ENCODE peak calls at places on chromosome 2, in six cellular contexts. V is H7, L is psoas muscle, H is foreskin fibroblast, N is right atrium auricular region, A is GM23248. B is an unnamed sample.

GRCh38 chr2:37681587-37681986 is 10.1 kb upstream of the CDC42EP3 start:
- DNase-seq in V (no peak), L (no peak), H (no peak), N (no peak), A (no peak), B (no peak)

GRCh38 chr2:31987454-31987853 is 23.4 kb downstream of the MEMO1 start:
- DNase-seq in V (no peak), L (peak; percentile 72), H (peak; percentile 48), N (no peak), A (peak; percentile 83), B (no peak)

GRCh38 chr2:105179469-105180372 is 61.8 kb upstream of the GPR45 start:
- DNase-seq in V (peak; percentile 64), L (no peak), H (peak; percentile 43), N (peak; percentile 50), A (peak; percentile 75), B (peak; percentile 78)

GRCh38 chr2:218340656-218341055 is 16.0 kb upstream of the CATIP start:
- DNase-seq in V (no peak), L (no peak), H (no peak), N (no peak), A (no peak), B (no peak)

GRCh38 chr2:85596486-85597143 is 1.1 kb downstream of the RNF181 start:
- DNase-seq in V (no peak), L (peak; percentile 15), H (no peak), N (no peak), A (peak; percentile 32), B (no peak)

GRCh38 chr2:37781028-37781427 is 109.6 kb upstream of the CDC42EP3 start:
- DNase-seq in V (no peak), L (no peak), H (peak; percentile 82), N (no peak), A (peak; percentile 72), B (peak; percentile 70)

GRCh38 chr2:186309901-186310300 is 176.2 kb upstream of the ZC3H15 start:
- DNase-seq in V (no peak), L (no peak), H (peak; percentile 15), N (no peak), A (no peak), B (peak; percentile 30)

GRCh38 chr2:11738589-11739436 is 7.6 kb upstream of the LPIN1 start:
- DNase-seq in V (peak; percentile 67), L (peak; percentile 95), H (peak; percentile 91), N (peak; percentile 90), A (peak; percentile 91), B (no peak)

GRCh38 chr2:6452702-6453481 is 412.8 kb downstream of the CMPK2 start:
- DNase-seq in V (peak; percentile 30), L (no peak), H (no peak), N (no peak), A (peak; percentile 6), B (peak; percentile 2)

GRCh38 chr2:224882291-224883171 is 159.7 kb downstream of the DOCK10 start:
- DNase-seq in V (no peak), L (no peak), H (peak; percentile 86), N (no peak), A (peak; percentile 97), B (peak; percentile 73)

GRCh38 chr2:217802876-217803638 is 199.7 kb downstream of the TNS1 start:
- DNase-seq in V (no peak), L (peak; percentile 40), H (no peak), N (no peak), A (no peak), B (no peak)

GRCh38 chr2:214378455-214379103 is 32.3 kb upstream of the VWC2L start:
- DNase-seq in V (peak; percentile 20), L (no peak), H (no peak), N (no peak), A (no peak), B (no peak)

GRCh38 chr2:215216806-215217205 is 78.4 kb upstream of the ABCA12 start:
- DNase-seq in V (no peak), L (no peak), H (no peak), N (no peak), A (no peak), B (no peak)

GRCh38 chr2:108069515-108070310 is 83.4 kb downstream of the SLC5A7 start:
- DNase-seq in V (peak; percentile 5), L (no peak), H (no peak), N (no peak), A (no peak), B (no peak)

GRCh38 chr2:238738917-238739316 is 109.0 kb upstream of the TWIST2 start:
- DNase-seq in V (no peak), L (no peak), H (no peak), N (no peak), A (no peak), B (no peak)

GRCh38 chr2:138510319-138510718 is 8.7 kb downstream of the SPOPL start:
- DNase-seq in V (no peak), L (no peak), H (no peak), N (no peak), A (no peak), B (no peak)

GRCh38 chr2:190031971-190032623 is 30.4 kb downstream of the MSTN start:
- DNase-seq in V (no peak), L (no peak), H (no peak), N (no peak), A (no peak), B (no peak)

GRCh38 chr2:127674241-127675209 is 805 bp downstream of the LIMS2 start:
- DNase-seq in V (peak; percentile 90), L (peak; percentile 65), H (no peak), N (no peak), A (peak; percentile 68), B (no peak)
- H3K4me3 ChIP-seq in V (peak overlapping the region; percentile 52), L (peak overlapping the region; percentile 76), H (peak overlapping the region; percentile 59), N (peak overlapping the region; percentile 88), A (peak overlapping the region; percentile 69), B (peak overlapping the region; percentile 28)

GRCh38 chr2:127619191-127619590 is 26.8 kb upstream of the GPR17 start:
- DNase-seq in V (peak; percentile 34), L (no peak), H (no peak), N (no peak), A (no peak), B (no peak)
- H3K4me3 ChIP-seq in V (no peak overlapping the region), L (no peak overlapping the region), H (no peak overlapping the region), N (no peak overlapping the region), A (no peak overlapping the region), B (no peak overlapping the region)

DNA sequence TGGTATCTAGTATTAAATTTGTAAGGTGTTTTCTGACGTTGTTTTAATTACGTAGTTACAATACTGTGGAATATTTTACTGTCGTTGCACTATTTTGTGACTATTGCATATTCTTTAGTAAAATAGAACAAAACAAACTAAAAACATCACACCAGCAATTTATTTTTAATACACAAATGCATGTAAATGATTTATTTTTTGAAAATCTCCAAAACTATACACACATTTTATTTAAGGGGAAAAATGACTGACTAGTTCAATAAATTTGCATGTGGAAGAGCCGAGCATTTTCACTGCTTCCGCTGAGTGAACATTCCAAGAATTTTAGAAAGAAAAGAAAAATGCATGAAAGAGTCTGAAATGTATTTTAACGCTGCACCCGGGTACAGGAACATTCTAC is 257.6 kb downstream of the MEIS1 start:
- DNase-seq in V (no peak), L (no peak), H (no peak), N (no peak), A (no peak), B (no peak)
- H3K4me3 ChIP-seq in V (no peak overlapping the region), L (no peak overlapping the region), H (no peak overlapping the region), N (no peak overlapping the region), A (no peak overlapping the region), B (no peak overlapping the region)

DNA sequence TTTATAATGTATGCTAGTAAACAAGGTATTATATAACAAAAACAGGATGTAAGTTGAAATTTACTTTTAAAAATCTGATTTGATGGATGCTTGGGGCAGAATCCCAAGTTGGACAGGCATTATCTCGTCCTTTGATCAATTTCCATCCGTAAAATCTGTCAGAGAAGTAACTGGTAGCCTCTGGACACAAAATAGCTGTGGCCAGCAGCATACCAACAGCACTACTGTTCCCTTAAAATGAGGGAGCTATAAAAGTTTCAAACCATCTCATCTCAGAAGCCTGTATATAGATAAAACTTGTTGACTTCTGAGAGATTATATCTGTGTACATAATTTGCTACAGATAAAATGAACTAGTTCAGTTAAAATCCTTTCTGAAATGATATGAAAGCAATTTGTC is 14.7 kb upstream of the METAP1D start:
- DNase-seq in V (no peak), L (no peak), H (no peak), N (no peak), A (peak; percentile 22), B (no peak)
- H3K4me3 ChIP-seq in V (no peak overlapping the region), L (no peak overlapping the region), H (no peak overlapping the region), N (no peak overlapping the region), A (no peak overlapping the region), B (no peak overlapping the region)

DNA sequence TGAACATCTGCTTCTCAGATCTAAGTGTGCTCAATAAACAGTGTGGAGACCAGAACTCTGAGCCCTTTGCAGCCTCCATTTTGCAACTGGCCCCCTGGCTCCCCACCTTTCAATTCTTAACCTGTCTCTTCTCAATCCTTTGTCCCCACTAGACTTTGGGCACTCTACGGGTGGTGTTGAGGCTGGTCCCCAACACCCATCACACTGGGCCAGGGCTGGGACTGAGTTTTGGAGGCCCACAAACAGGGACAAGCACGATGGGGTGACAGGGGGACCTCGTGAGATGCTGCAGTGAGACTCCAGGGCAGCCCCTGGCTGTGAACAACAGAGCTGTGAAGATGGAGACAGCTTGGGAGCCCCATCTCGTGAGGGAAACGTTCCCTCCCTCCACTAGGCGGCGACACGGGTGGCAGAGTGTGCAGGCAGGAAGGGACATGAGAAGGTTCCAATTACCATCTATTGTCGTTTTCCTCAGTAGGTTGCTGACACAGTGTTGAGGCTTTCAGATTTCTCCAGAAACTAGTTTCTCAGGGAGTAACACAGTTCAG is 1.2 kb downstream of the ANKMY1 start:
- DNase-seq in V (peak; percentile 90), L (peak; percentile 59), H (no peak), N (no peak), A (peak; percentile 75), B (no peak)
- H3K4me3 ChIP-seq in V (no peak overlapping the region), L (peak overlapping the region; percentile 64), H (peak overlapping the region; percentile 44), N (no peak overlapping the region), A (peak overlapping the region; percentile 69), B (peak overlapping the region; percentile 46)

DNA sequence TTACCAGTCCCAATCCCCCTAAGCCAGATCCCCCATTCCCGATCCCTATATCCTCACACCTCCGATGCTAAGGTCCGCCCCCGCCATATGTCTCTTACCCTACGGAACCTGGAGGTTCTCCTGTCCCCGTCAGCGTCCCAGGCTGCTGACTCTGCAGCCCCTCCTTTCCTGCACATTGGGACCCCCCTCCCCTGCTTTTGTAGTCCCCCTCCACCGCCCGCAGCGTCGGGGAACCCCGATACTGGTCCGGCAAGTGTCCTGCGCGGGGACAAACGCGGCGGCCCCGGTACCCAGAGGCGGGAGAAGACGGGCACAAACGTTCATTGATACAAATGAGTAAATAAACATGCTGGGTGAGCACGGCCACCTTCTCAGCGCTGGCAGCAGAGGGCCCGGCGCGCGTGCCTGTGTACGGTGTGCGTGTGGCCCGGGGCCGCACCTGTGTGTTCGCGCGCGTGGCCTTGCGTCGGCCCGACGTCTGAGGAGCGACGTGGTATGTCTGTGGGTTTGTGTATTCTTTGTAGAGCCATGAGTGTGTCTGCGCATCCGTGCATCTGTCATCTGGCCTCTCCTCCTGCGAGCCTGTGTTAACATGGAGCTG is 2.0 kb upstream of the CYP26B1 start:
- DNase-seq in V (peak; percentile 75), L (no peak), H (no peak), N (peak; percentile 60), A (peak; percentile 49), B (no peak)
- H3K4me3 ChIP-seq in V (peak overlapping the region; percentile 43), L (peak overlapping the region; percentile 73), H (peak overlapping the region; percentile 45), N (peak overlapping the region; percentile 65), A (peak overlapping the region; percentile 71), B (peak overlapping the region; percentile 37)

DNA sequence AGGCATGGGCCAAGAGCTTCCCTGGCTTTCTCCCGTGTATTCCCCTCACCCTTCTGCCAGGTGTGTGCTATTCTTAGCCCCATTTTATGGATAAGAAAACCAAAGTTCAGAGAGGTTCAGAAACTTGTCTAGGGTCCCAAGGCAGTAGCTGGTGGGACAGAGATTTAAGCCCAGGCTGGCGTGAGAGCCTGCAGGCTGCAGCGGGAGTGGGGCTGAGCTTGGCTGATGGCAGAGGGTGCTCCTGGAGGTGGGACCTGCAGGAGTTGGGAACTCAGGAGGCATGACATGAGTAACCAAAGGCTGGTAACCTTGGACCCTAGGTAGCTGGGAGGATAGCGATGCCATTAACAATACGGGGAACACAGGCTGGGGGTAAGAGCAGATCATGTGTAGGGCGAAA is 87.3 kb upstream of the B3GNT7 start:
- DNase-seq in V (no peak), L (no peak), H (no peak), N (peak; percentile 28), A (no peak), B (no peak)
- H3K4me3 ChIP-seq in V (no peak overlapping the region), L (no peak overlapping the region), H (no peak overlapping the region), N (no peak overlapping the region), A (no peak overlapping the region), B (no peak overlapping the region)